ENCODE peak calls at places on chromosomes 12 and 14, in nine cellular contexts. C, G, L, T, H, K, I, U and Q are unnamed samples.

GRCh38 chr12:28172434-28173030 is 17.7 kb upstream of the CCDC91 start:
- DNase-seq in C (no peak), G (no peak), L (peak; percentile 89), T (peak; percentile 33), H (no peak), K (peak; percentile 80), I (peak; percentile 21), U (no peak), Q (no peak)

GRCh38 chr12:83823386-83824045 is 1089.1 kb downstream of the SLC6A15 start:
- DNase-seq in C (no peak), G (no peak), L (no peak), T (no peak), H (no peak), K (peak; percentile 21), I (no peak), U (peak; percentile 32), Q (peak; percentile 7)

GRCh38 chr12:121637231-121637914 is 11.0 kb downstream of the ORAI1 start:
- DNase-seq in C (peak; percentile 47), G (no peak), L (no peak), T (no peak), H (no peak), K (no peak), I (no peak), U (peak; percentile 76), Q (peak; percentile 34)

GRCh38 chr14:101440511-101440910 is 120.8 kb upstream of the DIO3 start:
- DNase-seq in C (no peak), G (no peak), L (no peak), T (no peak), H (no peak), K (no peak), I (no peak), U (no peak), Q (no peak)

GRCh38 chr12:51548241-51548640 is 42.8 kb upstream of the SCN8A start:
- DNase-seq in C (no peak), G (no peak), L (no peak), T (no peak), H (no peak), K (no peak), I (no peak), U (no peak), Q (no peak)

GRCh38 chr12:124238886-124239285 is 56.0 kb upstream of the RFLNA start:
- DNase-seq in C (no peak), G (no peak), L (no peak), T (no peak), H (no peak), K (no peak), I (no peak), U (no peak), Q (no peak)

GRCh38 chr12:6267007-6267721 is 43.3 kb upstream of the PLEKHG6 start:
- DNase-seq in C (no peak), G (no peak), L (no peak), T (peak; percentile 29), H (no peak), K (no peak), I (no peak), U (peak; percentile 68), Q (peak; percentile 83)

GRCh38 chr12:45268672-45269406 is 52.9 kb downstream of the ANO6 start:
- DNase-seq in C (no peak), G (peak; percentile 91), L (peak; percentile 10), T (peak; percentile 85), H (peak; percentile 88), K (peak; percentile 94), I (peak; percentile 61), U (no peak), Q (no peak)

GRCh38 chr14:53599221-53599945 is 357.2 kb downstream of the BMP4 start:
- DNase-seq in C (no peak), G (no peak), L (no peak), T (no peak), H (no peak), K (no peak), I (no peak), U (no peak), Q (no peak)